ENCODE peak calls at places on chromosomes 6 and 20, in four cellular contexts. E, Y, V and G are unnamed samples. For H3K4me1 and H3K36me3, the result is how much of the 10 kb centered on the place peaks cover.

GRCh38 chr6:163950159-163950558 is 535.6 kb downstream of the QKI start:
- DNase-seq in V (no peak), E (no peak), Y (no peak), G (no peak)

GRCh38 chr6:13494137-13494536 is 6.7 kb upstream of the GFOD1 start:
- DNase-seq in E (no peak), Y (no peak), V (no peak), G (no peak)

GRCh38 chr6:89385156-89385667 is 26.9 kb downstream of the RRAGD start:
- DNase-seq in E (no peak), V (peak), Y (peak), G (no peak)

GRCh38 chr6:167825759-167826229 is 917 bp upstream of the AFDN start:
- DNase-seq in Y (peak), E (no peak), V (no peak), G (peak)

GRCh38 chr6:150142657-150143501 is at the start of gene PPP1R14C:
- DNase-seq in Y (peak), E (peak), V (peak), G (peak)

GRCh38 chr6:149680490-149680889 is 32.0 kb upstream of the KATNA1 start:
- DNase-seq in E (no peak), V (no peak), Y (no peak), G (no peak)

GRCh38 chr6:53793318-53793975 is 1.4 kb upstream of the LRRC1 start:
- DNase-seq in Y (peak), E (peak), V (peak), G (no peak)

GRCh38 chr6:39302669-39303424 is 11.4 kb downstream of the KCNK17 start:
- DNase-seq in Y (peak), V (peak), E (peak), G (peak)

GRCh38 chr20:6489361-6490154 is 277.9 kb upstream of the BMP2 start:
- DNase-seq in Y (no peak), V (no peak), E (no peak), G (no peak)

GRCh38 chr6:18742406-18742805 is 355.3 kb downstream of the RNF144B start:
- DNase-seq in V (peak), E (no peak), Y (peak), G (no peak)

GRCh38 chr6:148608211-148608951 is 138.4 kb upstream of the UST start:
- DNase-seq in V (no peak), Y (peak), E (no peak), G (no peak)

GRCh38 chr6:25384234-25384633 is 105.1 kb downstream of the CARMIL1 start:
- DNase-seq in Y (no peak), E (no peak), V (no peak), G (no peak)

GRCh38 chr20:2816583-2817340 is 598 bp downstream of the TMEM239 start:
- DNase-seq in E (no peak), V (no peak), Y (no peak), G (no peak)

GRCh38 chr6:43089467-43089866 is 13.4 kb downstream of the PTK7 start:
- DNase-seq in E (no peak), V (no peak), Y (no peak), G (no peak)

GRCh38 chr6:169825558-169826225 is 74.3 kb downstream of the ERMARD start:
- DNase-seq in Y (no peak), E (no peak), V (no peak), G (no peak)

GRCh38 chr6:135522975-135523692 is 25.6 kb upstream of the AHI1 start:
- DNase-seq in E (no peak), V (no peak), Y (peak), G (no peak)

GRCh38 chr6:165729307-165729936 is 66.4 kb upstream of the PDE10A start:
- DNase-seq in Y (peak), V (no peak), E (peak), G (no peak)

GRCh38 chr6:37202788-37203491 is 33.0 kb downstream of the PIM1 start:
- DNase-seq in E (no peak), Y (no peak), V (no peak), G (no peak)

GRCh38 chr20:57999465-58000111 is 228.9 kb downstream of the ANKRD60 start:
- DNase-seq in Y (no peak), E (peak), V (no peak), G (peak)

GRCh38 chr6:134676307-134677281 is 273.3 kb downstream of the ALDH8A1 start:
- DNase-seq in V (no peak), Y (no peak), E (no peak), G (no peak)

GRCh38 chr6:97040355-97040860 is 115.9 kb downstream of the KLHL32 start:
- DNase-seq in Y (no peak), E (no peak), V (no peak), G (no peak)

GRCh38 chr6:105900120-105900937 is 185.8 kb upstream of the PRDM1 start:
- DNase-seq in E (no peak), V (peak), Y (peak), G (no peak)

GRCh38 chr6:170393807-170394399 is 87.3 kb downstream of the FAM120B start:
- DNase-seq in Y (peak), V (no peak), E (no peak), G (no peak)

GRCh38 chr20:33148040-33148439 is 19.9 kb upstream of the BPIFA2 start:
- DNase-seq in E (no peak), V (no peak), Y (no peak), G (no peak)

GRCh38 chr6:27478141-27478705 is 5.3 kb upstream of the ZNF184 start:
- DNase-seq in Y (peak), V (peak), E (no peak), G (no peak)

GRCh38 chr6:62714112-62714511 is 428.1 kb upstream of the KHDRBS2 start:
- DNase-seq in E (no peak), Y (no peak), V (no peak), G (no peak)

GRCh38 chr20:63360850-63361497 is at the start of gene CHRNA4:
- DNase-seq in Y (peak), V (no peak), E (no peak), G (no peak)

GRCh38 chr6:98678481-98678880 is 155.9 kb upstream of the POU3F2 start:
- DNase-seq in E (no peak), V (no peak), Y (no peak), G (no peak)

GRCh38 chr20:59073582-59073981 is 31.0 kb upstream of the PRELID3B start:
- DNase-seq in Y (no peak), V (no peak), E (no peak), G (no peak)

GRCh38 chr20:11544029-11544678 is 373.5 kb upstream of the BTBD3 start:
- DNase-seq in Y (peak), E (peak), V (peak), G (no peak)

GRCh38 chr6:15744824-15745402 is 82.1 kb upstream of the DTNBP1 start:
- DNase-seq in E (no peak), Y (no peak), V (no peak), G (no peak)

GRCh38 chr20:58446938-58447265 is 57.9 kb downstream of the VAPB start:
- DNase-seq in V (no peak), E (no peak), Y (no peak), G (no peak)

GRCh38 chr6:147382945-147383554 is 125.4 kb upstream of the SAMD5 start:
- DNase-seq in E (peak), V (peak), Y (peak), G (no peak)

GRCh38 chr20:47561603-47562583 is 60.2 kb downstream of the NCOA3 start:
- DNase-seq in Y (no peak), E (no peak), V (no peak), G (no peak)

GRCh38 chr20:47561175-47561574 is 59.5 kb downstream of the NCOA3 start:
- DNase-seq in V (no peak), E (no peak), Y (peak), G (no peak)

GRCh38 chr20:47568837-47569410 is 67.2 kb downstream of the NCOA3 start:
- DNase-seq in Y (no peak), V (no peak), E (no peak), G (no peak)

GRCh38 chr20:47568019-47568418 is 66.3 kb downstream of the NCOA3 start:
- DNase-seq in Y (peak), V (peak), E (no peak), G (peak)

GRCh38 chr20:47566269-47566668 is 64.6 kb downstream of the NCOA3 start:
- DNase-seq in E (no peak), V (no peak), Y (no peak), G (no peak)
- H3K4me1 ChIP-seq in E (under half), V (under half), Y (under half), G (under half)

GRCh38 chr6:30787954-30788353 is 43.6 kb upstream of the IER3 start:
- DNase-seq in Y (no peak), E (no peak), V (no peak), G (no peak)
- H3K36me3 ChIP-seq in Y (under half), E (under half), V (under half), G (under half)

GRCh38 chr6:3336859-3337515 is 78.2 kb downstream of the PSMG4 start:
- DNase-seq in E (no peak), Y (no peak), V (no peak), G (no peak)
- H3K27ac ChIP-seq in E (no peak), Y (no peak), V (peak), G (no peak)

GRCh38 chr6:107988570-107988969 is 30.6 kb upstream of the SEC63 start:
- DNase-seq in Y (no peak), E (no peak), V (no peak), G (no peak)
- H3K4me1 ChIP-seq in Y (under half), E (under half), V (under half), G (under half)

GRCh38 chr6:108557494-108558371 is 3.0 kb upstream of the FOXO3 start:
- DNase-seq in Y (peak), V (peak), E (peak), G (peak)
- H3K36me3 ChIP-seq in Y (under half), V (under half), E (under half), G (under half)